ENCODE peak calls at places on chromosome 14, in six cellular contexts. One of them, this sample, is unnamed.

GRCh38 chr14:80634106-80634758 is 307.3 kb downstream of the CEP128 start:
- DNase-seq in NCI-H1694 treated with DMSO at 0.1 percent for 48 hours: no peak
- DNase-seq in cardiac fibroblast: peak; percentile 46
- DNase-seq in mucosa of descending colon: no peak
- DNase-seq in osteocyte: no peak
- DNase-seq in naive thymus-derived CD8-positive, alpha-beta T cell: no peak
- DNase-seq in this sample: no peak

GRCh38 chr14:23127861-23128260 is 8.8 kb upstream of the CEBPE start:
- DNase-seq in NCI-H1694 treated with DMSO at 0.1 percent for 48 hours: no peak
- DNase-seq in cardiac fibroblast: no peak
- DNase-seq in mucosa of descending colon: no peak
- DNase-seq in osteocyte: no peak
- DNase-seq in naive thymus-derived CD8-positive, alpha-beta T cell: no peak
- DNase-seq in this sample: no peak

GRCh38 chr14:21884995-21885394 is 211.4 kb upstream of the OR4E1 start:
- DNase-seq in NCI-H1694 treated with DMSO at 0.1 percent for 48 hours: no peak
- DNase-seq in cardiac fibroblast: no peak
- DNase-seq in mucosa of descending colon: no peak
- DNase-seq in osteocyte: no peak
- DNase-seq in naive thymus-derived CD8-positive, alpha-beta T cell: no peak
- DNase-seq in this sample: no peak

GRCh38 chr14:69614592-69614991 is 3.2 kb downstream of the SUSD6 start:
- DNase-seq in NCI-H1694 treated with DMSO at 0.1 percent for 48 hours: no peak
- DNase-seq in cardiac fibroblast: no peak
- DNase-seq in mucosa of descending colon: peak; percentile 56
- DNase-seq in osteocyte: no peak
- DNase-seq in naive thymus-derived CD8-positive, alpha-beta T cell: no peak
- DNase-seq in this sample: peak; percentile 85

GRCh38 chr14:61190341-61190740 is 90.8 kb downstream of the TMEM30B start:
- DNase-seq in NCI-H1694 treated with DMSO at 0.1 percent for 48 hours: no peak
- DNase-seq in cardiac fibroblast: no peak
- DNase-seq in mucosa of descending colon: no peak
- DNase-seq in osteocyte: no peak
- DNase-seq in naive thymus-derived CD8-positive, alpha-beta T cell: no peak
- DNase-seq in this sample: no peak

GRCh38 chr14:66015046-66015780 is 471.0 kb upstream of the CCDC196 start:
- DNase-seq in NCI-H1694 treated with DMSO at 0.1 percent for 48 hours: peak; percentile 99
- DNase-seq in cardiac fibroblast: no peak
- DNase-seq in mucosa of descending colon: no peak
- DNase-seq in osteocyte: no peak
- DNase-seq in naive thymus-derived CD8-positive, alpha-beta T cell: no peak
- DNase-seq in this sample: no peak

GRCh38 chr14:67886221-67886620 is 66.6 kb downstream of the RAD51B start:
- DNase-seq in NCI-H1694 treated with DMSO at 0.1 percent for 48 hours: no peak
- DNase-seq in cardiac fibroblast: no peak
- DNase-seq in mucosa of descending colon: no peak
- DNase-seq in osteocyte: no peak
- DNase-seq in naive thymus-derived CD8-positive, alpha-beta T cell: no peak
- DNase-seq in this sample: no peak

GRCh38 chr14:99081156-99081765 is 190.7 kb downstream of the BCL11B start:
- DNase-seq in NCI-H1694 treated with DMSO at 0.1 percent for 48 hours: no peak
- DNase-seq in cardiac fibroblast: no peak
- DNase-seq in mucosa of descending colon: no peak
- DNase-seq in osteocyte: peak; percentile 67
- DNase-seq in naive thymus-derived CD8-positive, alpha-beta T cell: no peak
- DNase-seq in this sample: no peak

GRCh38 chr14:66070542-66071319 is 415.4 kb upstream of the CCDC196 start:
- DNase-seq in NCI-H1694 treated with DMSO at 0.1 percent for 48 hours: peak; percentile 50
- DNase-seq in cardiac fibroblast: peak; percentile 35
- DNase-seq in mucosa of descending colon: peak; percentile 76
- DNase-seq in osteocyte: no peak
- DNase-seq in naive thymus-derived CD8-positive, alpha-beta T cell: peak; percentile 76
- DNase-seq in this sample: peak; percentile 50

GRCh38 chr14:59130472-59130871 is 58.0 kb upstream of the DAAM1 start:
- DNase-seq in NCI-H1694 treated with DMSO at 0.1 percent for 48 hours: no peak
- DNase-seq in cardiac fibroblast: no peak
- DNase-seq in mucosa of descending colon: no peak
- DNase-seq in osteocyte: no peak
- DNase-seq in naive thymus-derived CD8-positive, alpha-beta T cell: no peak
- DNase-seq in this sample: no peak

GRCh38 chr14:80523518-80524117 is 312.3 kb upstream of the DIO2 start:
- DNase-seq in NCI-H1694 treated with DMSO at 0.1 percent for 48 hours: no peak
- DNase-seq in cardiac fibroblast: peak; percentile 7
- DNase-seq in mucosa of descending colon: peak; percentile 4
- DNase-seq in osteocyte: no peak
- DNase-seq in naive thymus-derived CD8-positive, alpha-beta T cell: no peak
- DNase-seq in this sample: no peak

GRCh38 chr14:105168979-105169507 is 467 bp upstream of the JAG2 start:
- DNase-seq in NCI-H1694 treated with DMSO at 0.1 percent for 48 hours: peak; percentile 70
- DNase-seq in cardiac fibroblast: no peak
- DNase-seq in mucosa of descending colon: no peak
- DNase-seq in osteocyte: no peak
- DNase-seq in naive thymus-derived CD8-positive, alpha-beta T cell: peak; percentile 30
- DNase-seq in this sample: peak; percentile 65

This sample was measured in KG1.